ENCODE peak calls at places on chromosomes 5 and 9, in five cellular contexts. Y, M, D, Z and T are unnamed samples.

GRCh38 chr5:36790847-36791246 is 85.7 kb upstream of the NIPBL start:
- DNase-seq in D (no peak), Z (no peak), Y (no peak), M (peak), T (no peak)

GRCh38 chr9:97900738-97901565 is 21.3 kb downstream of the TRMO start:
- DNase-seq in D (peak), Z (peak), M (peak), Y (no peak), T (peak)

GRCh38 chr5:148747536-148747906 is 78.9 kb upstream of the ADRB2 start:
- DNase-seq in Y (no peak), Z (no peak), D (no peak), M (no peak), T (no peak)

GRCh38 chr9:78676623-78677022 is 379.7 kb downstream of the PSAT1 start:
- DNase-seq in M (no peak), Z (no peak), Y (no peak), D (no peak), T (no peak)

GRCh38 chr9:113927277-113927676 is 51.2 kb downstream of the ZNF618 start:
- DNase-seq in M (no peak), D (no peak), Y (no peak), Z (no peak), T (no peak)

GRCh38 chr9:136625101-136626065 is 37.3 kb upstream of the EGFL7 start:
- DNase-seq in Y (no peak), D (no peak), Z (peak), M (peak), T (no peak)

GRCh38 chr9:6418764-6419163 is 5.8 kb downstream of the UHRF2 start:
- DNase-seq in Y (no peak), Z (no peak), D (peak), M (no peak), T (no peak)

GRCh38 chr5:82967072-82967471 is 110.1 kb downstream of the TMEM167A start:
- DNase-seq in D (no peak), Z (no peak), M (no peak), Y (no peak), T (no peak)